ENCODE peak calls at places on chromosomes 6 and 20, in seven cellular contexts. One of them, this sample, is unnamed.
A peak's percentile ranks its signal among the peaks of the same experiment; 100 is the strongest.

GRCh38 chr6:108983151-108983550 is 111.5 kb downstream of the SESN1 start:
- DNase-seq in transverse colon: no peak
- DNase-seq in H1: no peak
- DNase-seq in HepG2: no peak
- DNase-seq in K562: no peak
- DNase-seq in sigmoid colon: no peak
- DNase-seq in SK-N-SH: no peak
- DNase-seq in this sample: no peak

GRCh38 chr6:167099707-167100106 is 23.2 kb upstream of the CCR6 start:
- DNase-seq in HepG2: no peak
- DNase-seq in sigmoid colon: no peak
- DNase-seq in H1: no peak
- DNase-seq in K562: no peak
- DNase-seq in transverse colon: no peak
- DNase-seq in SK-N-SH: no peak
- DNase-seq in this sample: no peak

GRCh38 chr6:104632565-104632964 is 227.2 kb downstream of the HACE1 start:
- DNase-seq in HepG2: no peak
- DNase-seq in K562: no peak
- DNase-seq in H1: no peak
- DNase-seq in sigmoid colon: no peak
- DNase-seq in SK-N-SH: no peak
- DNase-seq in transverse colon: peak; percentile 69
- DNase-seq in this sample: no peak

GRCh38 chr6:95280690-95281273 is 296.6 kb upstream of the MANEA start:
- DNase-seq in K562: peak; percentile 2
- DNase-seq in SK-N-SH: peak; percentile 5
- DNase-seq in transverse colon: no peak
- DNase-seq in H1: no peak
- DNase-seq in sigmoid colon: no peak
- DNase-seq in HepG2: no peak
- DNase-seq in this sample: no peak

GRCh38 chr6:18047406-18047805 is 60.0 kb upstream of the KIF13A start:
- DNase-seq in transverse colon: no peak
- DNase-seq in HepG2: no peak
- DNase-seq in H1: no peak
- DNase-seq in sigmoid colon: no peak
- DNase-seq in SK-N-SH: no peak
- DNase-seq in K562: no peak
- DNase-seq in this sample: no peak

GRCh38 chr20:43857127-43857526 is 57.5 kb upstream of the TOX2 start:
- DNase-seq in sigmoid colon: no peak
- DNase-seq in K562: no peak
- DNase-seq in transverse colon: no peak
- DNase-seq in SK-N-SH: no peak
- DNase-seq in HepG2: no peak
- DNase-seq in H1: no peak
- DNase-seq in this sample: no peak

GRCh38 chr6:100467144-100468012 is 2.7 kb upstream of the SIM1 start:
- DNase-seq in HepG2: no peak
- DNase-seq in K562: no peak
- DNase-seq in H1: peak; percentile 63
- DNase-seq in sigmoid colon: no peak
- DNase-seq in SK-N-SH: no peak
- DNase-seq in transverse colon: no peak
- DNase-seq in this sample: no peak

GRCh38 chr20:2402271-2402980 is 21.7 kb downstream of the TGM6 start:
- DNase-seq in sigmoid colon: peak; percentile 6
- DNase-seq in transverse colon: no peak
- DNase-seq in H1: no peak
- DNase-seq in K562: no peak
- DNase-seq in SK-N-SH: peak; percentile 48
- DNase-seq in HepG2: peak; percentile 34
- DNase-seq in this sample: no peak

GRCh38 chr20:53623454-53624206 is 30.0 kb upstream of the ZNF217 start:
- DNase-seq in transverse colon: peak; percentile 74
- DNase-seq in HepG2: peak; percentile 77
- DNase-seq in SK-N-SH: peak; percentile 65
- DNase-seq in sigmoid colon: peak; percentile 87
- DNase-seq in K562: peak; percentile 77
- DNase-seq in H1: no peak
- DNase-seq in this sample: peak; percentile 86

GRCh38 chr6:148085651-148086321 is 256.9 kb upstream of the SASH1 start:
- DNase-seq in SK-N-SH: no peak
- DNase-seq in transverse colon: no peak
- DNase-seq in sigmoid colon: no peak
- DNase-seq in K562: no peak
- DNase-seq in HepG2: no peak
- DNase-seq in H1: no peak
- DNase-seq in this sample: no peak

GRCh38 chr6:21740719-21741118 is 147.2 kb downstream of the SOX4 start:
- DNase-seq in sigmoid colon: no peak
- DNase-seq in HepG2: no peak
- DNase-seq in K562: no peak
- DNase-seq in H1: no peak
- DNase-seq in transverse colon: no peak
- DNase-seq in SK-N-SH: no peak
- DNase-seq in this sample: no peak

GRCh38 chr20:33183292-33183691 is 15.3 kb downstream of the BPIFA2 start:
- DNase-seq in sigmoid colon: no peak
- DNase-seq in transverse colon: no peak
- DNase-seq in HepG2: no peak
- DNase-seq in SK-N-SH: no peak
- DNase-seq in H1: no peak
- DNase-seq in K562: no peak
- DNase-seq in this sample: no peak

GRCh38 chr20:31704225-31705119 is 18.2 kb downstream of the BCL2L1 start:
- DNase-seq in sigmoid colon: peak; percentile 57
- DNase-seq in H1: no peak
- DNase-seq in SK-N-SH: no peak
- DNase-seq in HepG2: peak; percentile 100
- DNase-seq in K562: no peak
- DNase-seq in transverse colon: peak; percentile 87
- DNase-seq in this sample: no peak

GRCh38 chr6:164079275-164079600 is 664.7 kb downstream of the QKI start:
- DNase-seq in sigmoid colon: no peak
- DNase-seq in HepG2: no peak
- DNase-seq in transverse colon: no peak
- DNase-seq in H1: no peak
- DNase-seq in K562: no peak
- DNase-seq in SK-N-SH: no peak
- DNase-seq in this sample: no peak

GRCh38 chr6:75317503-75318206 is 33.1 kb upstream of the TMEM30A start:
- DNase-seq in K562: no peak
- DNase-seq in SK-N-SH: no peak
- DNase-seq in H1: no peak
- DNase-seq in transverse colon: no peak
- DNase-seq in sigmoid colon: no peak
- DNase-seq in HepG2: no peak
- DNase-seq in this sample: no peak

GRCh38 chr6:62808575-62809293 is 402.5 kb upstream of the FKBP1C start:
- DNase-seq in sigmoid colon: no peak
- DNase-seq in SK-N-SH: no peak
- DNase-seq in HepG2: no peak
- DNase-seq in H1: no peak
- DNase-seq in transverse colon: peak; percentile 8
- DNase-seq in K562: no peak
- DNase-seq in this sample: no peak

GRCh38 chr6:46993846-46994245 is 48.3 kb downstream of the ADGRF1 start:
- DNase-seq in HepG2: peak; percentile 28
- DNase-seq in H1: no peak
- DNase-seq in sigmoid colon: no peak
- DNase-seq in transverse colon: no peak
- DNase-seq in SK-N-SH: no peak
- DNase-seq in K562: no peak
- DNase-seq in this sample: no peak

GRCh38 chr20:8402798-8403197 is 270.7 kb downstream of the PLCB1 start:
- DNase-seq in SK-N-SH: no peak
- DNase-seq in H1: no peak
- DNase-seq in transverse colon: no peak
- DNase-seq in K562: no peak
- DNase-seq in sigmoid colon: no peak
- DNase-seq in HepG2: no peak
- DNase-seq in this sample: no peak

GRCh38 chr20:8401491-8401890 is 269.4 kb downstream of the PLCB1 start:
- DNase-seq in H1: no peak
- DNase-seq in K562: no peak
- DNase-seq in SK-N-SH: no peak
- DNase-seq in sigmoid colon: no peak
- DNase-seq in transverse colon: no peak
- DNase-seq in HepG2: no peak
- DNase-seq in this sample: no peak

GRCh38 chr20:8398289-8399051 is 266.4 kb downstream of the PLCB1 start:
- DNase-seq in SK-N-SH: no peak
- DNase-seq in transverse colon: no peak
- DNase-seq in K562: no peak
- DNase-seq in H1: no peak
- DNase-seq in HepG2: no peak
- DNase-seq in sigmoid colon: no peak
- DNase-seq in this sample: no peak

GRCh38 chr20:8400461-8400860 is 268.4 kb downstream of the PLCB1 start:
- DNase-seq in HepG2: no peak
- DNase-seq in sigmoid colon: no peak
- DNase-seq in K562: no peak
- DNase-seq in H1: no peak
- DNase-seq in SK-N-SH: no peak
- DNase-seq in transverse colon: no peak
- DNase-seq in this sample: no peak

DNA sequence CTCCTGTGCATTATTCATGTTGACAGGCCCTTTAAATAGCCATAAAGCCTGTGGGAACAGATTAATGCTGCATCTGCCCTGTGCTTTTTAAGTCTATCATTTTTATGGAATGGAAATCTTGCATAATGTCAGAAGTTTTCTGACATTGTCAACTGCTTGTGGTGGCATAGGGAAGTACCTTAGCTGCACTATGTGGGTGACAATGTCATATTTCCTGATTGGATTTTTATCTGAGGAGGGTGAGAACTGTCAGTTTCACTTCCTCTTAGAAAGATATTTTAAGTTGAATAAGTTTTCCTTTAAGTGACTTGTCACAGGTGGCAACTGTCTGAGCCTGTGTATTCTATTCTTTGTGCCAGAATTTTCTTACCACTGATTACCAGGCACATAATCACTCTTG is 267.9 kb downstream of the PLCB1 start:
- DNase-seq in HepG2: no peak
- DNase-seq in H1: no peak
- DNase-seq in sigmoid colon: no peak
- DNase-seq in K562: no peak
- DNase-seq in transverse colon: no peak
- DNase-seq in SK-N-SH: no peak
- DNase-seq in this sample: no peak
- TF ChIP-seq EP300 in HepG2: no peak
- TF ChIP-seq EP300 in H1: no peak
- TF ChIP-seq EP300 in sigmoid colon: no peak
- TF ChIP-seq EP300 in K562: no peak
- TF ChIP-seq EP300 in transverse colon: no peak
- TF ChIP-seq EP300 in SK-N-SH: no peak
- TF ChIP-seq EP300 in this sample: no peak

GRCh38 chr20:36542516-36543186 is 1.3 kb downstream of the MYL9 start:
- DNase-seq in H1: no peak
- DNase-seq in transverse colon: no peak
- DNase-seq in K562: no peak
- DNase-seq in sigmoid colon: peak; percentile 67
- DNase-seq in HepG2: no peak
- DNase-seq in SK-N-SH: no peak
- DNase-seq in this sample: no peak

GRCh38 chr20:36538026-36538764 is 3.1 kb upstream of the MYL9 start:
- DNase-seq in H1: no peak
- DNase-seq in sigmoid colon: peak; percentile 68
- DNase-seq in K562: no peak
- DNase-seq in HepG2: no peak
- DNase-seq in transverse colon: no peak
- DNase-seq in SK-N-SH: no peak
- DNase-seq in this sample: no peak

GRCh38 chr20:36542019-36542488 is 735 bp downstream of the MYL9 start:
- DNase-seq in transverse colon: peak; percentile 38
- DNase-seq in sigmoid colon: peak; percentile 89
- DNase-seq in K562: peak; percentile 66
- DNase-seq in SK-N-SH: peak; percentile 55
- DNase-seq in H1: peak; percentile 84
- DNase-seq in HepG2: peak; percentile 46
- DNase-seq in this sample: no peak

GRCh38 chr20:36541227-36542018 is at the start of gene MYL9:
- DNase-seq in sigmoid colon: peak; percentile 99
- DNase-seq in K562: peak; percentile 82
- DNase-seq in SK-N-SH: no peak
- DNase-seq in HepG2: no peak
- DNase-seq in transverse colon: peak; percentile 89
- DNase-seq in H1: peak; percentile 76
- DNase-seq in this sample: peak; percentile 95

GRCh38 chr20:36540551-36541211 is 638 bp upstream of the MYL9 start:
- DNase-seq in K562: no peak
- DNase-seq in SK-N-SH: no peak
- DNase-seq in H1: no peak
- DNase-seq in HepG2: no peak
- DNase-seq in transverse colon: no peak
- DNase-seq in sigmoid colon: peak; percentile 82
- DNase-seq in this sample: no peak
- H3K27ac ChIP-seq in K562: peak overlapping the region; percentile 66
- H3K27ac ChIP-seq in SK-N-SH: no peak overlapping the region
- H3K27ac ChIP-seq in H1: no peak overlapping the region
- H3K27ac ChIP-seq in HepG2: no peak overlapping the region
- H3K27ac ChIP-seq in transverse colon: peak overlapping the region; percentile 88
- H3K27ac ChIP-seq in sigmoid colon: peak overlapping the region; percentile 98
- H3K27ac ChIP-seq in this sample: peak overlapping the region; percentile 89

GRCh38 chr20:62338294-62338620 is 28.9 kb downstream of the LAMA5 start:
- DNase-seq in K562: no peak
- DNase-seq in HepG2: no peak
- DNase-seq in sigmoid colon: no peak
- DNase-seq in H1: no peak
- DNase-seq in SK-N-SH: no peak
- DNase-seq in transverse colon: no peak
- DNase-seq in this sample: no peak

GRCh38 chr20:62336775-62337557 is 30.1 kb downstream of the LAMA5 start:
- DNase-seq in SK-N-SH: no peak
- DNase-seq in H1: no peak
- DNase-seq in sigmoid colon: no peak
- DNase-seq in HepG2: no peak
- DNase-seq in K562: no peak
- DNase-seq in transverse colon: no peak
- DNase-seq in this sample: no peak

GRCh38 chr20:62339647-62340062 is 27.5 kb downstream of the LAMA5 start:
- DNase-seq in H1: no peak
- DNase-seq in SK-N-SH: no peak
- DNase-seq in K562: no peak
- DNase-seq in sigmoid colon: no peak
- DNase-seq in HepG2: no peak
- DNase-seq in transverse colon: peak; percentile 61
- DNase-seq in this sample: no peak

GRCh38 chr20:62336329-62336728 is 30.8 kb downstream of the LAMA5 start:
- DNase-seq in H1: no peak
- DNase-seq in SK-N-SH: no peak
- DNase-seq in K562: no peak
- DNase-seq in HepG2: no peak
- DNase-seq in sigmoid colon: no peak
- DNase-seq in transverse colon: no peak
- DNase-seq in this sample: no peak

GRCh38 chr20:62337558-62338293 is 29.4 kb downstream of the LAMA5 start:
- DNase-seq in HepG2: no peak
- DNase-seq in H1: no peak
- DNase-seq in transverse colon: peak; percentile 59
- DNase-seq in K562: no peak
- DNase-seq in SK-N-SH: no peak
- DNase-seq in sigmoid colon: no peak
- DNase-seq in this sample: no peak
- TF ChIP-seq POLR2AphosphoS5 in HepG2: no peak
- TF ChIP-seq POLR2AphosphoS5 in H1: no peak
- TF ChIP-seq POLR2AphosphoS5 in transverse colon: no peak
- TF ChIP-seq POLR2AphosphoS5 in K562: no peak
- TF ChIP-seq POLR2AphosphoS5 in SK-N-SH: no peak
- TF ChIP-seq POLR2AphosphoS5 in sigmoid colon: no peak
- TF ChIP-seq POLR2AphosphoS5 in this sample: no peak

GRCh38 chr6:49284134-49284533 is 178.9 kb downstream of the MMUT start:
- DNase-seq in transverse colon: no peak
- DNase-seq in H1: no peak
- DNase-seq in SK-N-SH: no peak
- DNase-seq in HepG2: no peak
- DNase-seq in K562: no peak
- DNase-seq in sigmoid colon: no peak
- DNase-seq in this sample: no peak
- TF ChIP-seq EP300 in transverse colon: no peak
- TF ChIP-seq EP300 in H1: no peak
- TF ChIP-seq EP300 in SK-N-SH: no peak
- TF ChIP-seq EP300 in HepG2: no peak
- TF ChIP-seq EP300 in K562: no peak
- TF ChIP-seq EP300 in sigmoid colon: no peak
- TF ChIP-seq EP300 in this sample: no peak

This sample was measured in suprapubic skin.